ENCODE peak calls at places on chromosome 19, in four cellular contexts. R is A549, N is HepG2, A is SK-N-SH. O is an unnamed sample.

GRCh38 chr19:48815870-48816501 is 5.2 kb upstream of the BCAT2 start:
- DNase-seq in R (peak; percentile 71), N (peak; percentile 86), A (peak; percentile 36), O (no peak)

GRCh38 chr19:38227272-38228004 is 3.4 kb upstream of the DPF1 start:
- DNase-seq in R (no peak), N (no peak), A (no peak), O (no peak)

GRCh38 chr19:11088508-11089253 is 582 bp upstream of the LDLR start:
- DNase-seq in R (no peak), N (peak; percentile 81), A (no peak), O (no peak)

GRCh38 chr19:55642153-55643002 is 1.1 kb upstream of the ZNF581 start:
- DNase-seq in R (no peak), N (no peak), A (peak; percentile 47), O (no peak)

GRCh38 chr19:18397242-18398202 is at the start of gene LRRC25:
- DNase-seq in R (no peak), N (no peak), A (peak; percentile 63), O (no peak)

GRCh38 chr19:29978139-29978538 is 36.1 kb downstream of the URI1 start:
- DNase-seq in R (no peak), N (no peak), A (no peak), O (no peak)

GRCh38 chr19:48274173-48274572 is 4.3 kb downstream of the ZNF114 start:
- DNase-seq in R (no peak), N (no peak), A (no peak), O (no peak)

GRCh38 chr19:43422000-43422688 is 7.5 kb downstream of the TEX101 start:
- DNase-seq in R (no peak), N (no peak), A (no peak), O (no peak)

GRCh38 chr19:49528211-49528771 is 488 bp downstream of the RCN3 start:
- DNase-seq in R (no peak), N (no peak), A (no peak), O (no peak)

GRCh38 chr19:11196406-11197287 is 698 bp downstream of the KANK2 start:
- DNase-seq in R (peak; percentile 29), N (no peak), A (peak; percentile 85), O (no peak)

GRCh38 chr19:13035820-13036365 is 40.6 kb downstream of the NFIX start:
- DNase-seq in R (no peak), N (no peak), A (no peak), O (no peak)

GRCh38 chr19:512548-513365 is 5.5 kb downstream of the TPGS1 start:
- DNase-seq in R (no peak), N (no peak), A (no peak), O (no peak)

GRCh38 chr19:21463449-21464105 is 41.8 kb upstream of the ZNF429 start:
- DNase-seq in R (no peak), N (no peak), A (peak; percentile 87), O (no peak)

GRCh38 chr19:2488405-2488941 is 12.5 kb downstream of the GADD45B start:
- DNase-seq in R (no peak), N (no peak), A (no peak), O (no peak)

GRCh38 chr19:16917401-16917800 is 28.6 kb downstream of the F2RL3 start:
- DNase-seq in R (no peak), N (no peak), A (no peak), O (no peak)

GRCh38 chr19:7995756-7996155 is 9.7 kb downstream of the ELAVL1 start:
- DNase-seq in R (no peak), N (no peak), A (no peak), O (no peak)

GRCh38 chr19:19697589-19697988 is 28.9 kb downstream of the ZNF101 start:
- DNase-seq in R (no peak), N (no peak), A (no peak), O (no peak)

GRCh38 chr19:35419046-35419445 is 29.0 kb upstream of the FFAR2 start:
- DNase-seq in R (no peak), N (no peak), A (no peak), O (no peak)

GRCh38 chr19:51548213-51548651 is 16.8 kb upstream of the SIGLEC6 start:
- DNase-seq in R (no peak), N (no peak), A (no peak), O (no peak)

GRCh38 chr19:51131780-51132680 is 7.3 kb downstream of the SIGLEC9 start:
- DNase-seq in R (no peak), N (no peak), A (peak; percentile 34), O (no peak)

GRCh38 chr19:21593934-21594844 is 88.8 kb downstream of the ZNF429 start:
- DNase-seq in R (no peak), N (no peak), A (no peak), O (no peak)

GRCh38 chr19:29098863-29099481 is 114.0 kb downstream of the UQCRFS1 start:
- DNase-seq in R (peak; percentile 23), N (no peak), A (no peak), O (no peak)

GRCh38 chr19:6744381-6745288 is 5.2 kb downstream of the TRIP10 start:
- DNase-seq in R (peak; percentile 86), N (no peak), A (no peak), O (no peak)
- TF ChIP-seq MAX in R (peak; percentile 59), N (no peak), A (peak; percentile 22), O (no peak)

GRCh38 chr19:47020992-47021496 is 1.4 kb downstream of the NPAS1 start:
- DNase-seq in R (no peak), N (no peak), A (peak; percentile 65), O (no peak)

GRCh38 chr19:47021536-47022139 is 2.0 kb downstream of the NPAS1 start:
- DNase-seq in R (no peak), N (no peak), A (peak; percentile 69), O (no peak)

GRCh38 chr19:47018923-47019322 is 714 bp upstream of the NPAS1 start:
- DNase-seq in R (no peak), N (no peak), A (no peak), O (no peak)

GRCh38 chr19:47020132-47020805 is 632 bp downstream of the NPAS1 start:
- DNase-seq in R (no peak), N (no peak), A (peak; percentile 56), O (no peak)

DNA sequence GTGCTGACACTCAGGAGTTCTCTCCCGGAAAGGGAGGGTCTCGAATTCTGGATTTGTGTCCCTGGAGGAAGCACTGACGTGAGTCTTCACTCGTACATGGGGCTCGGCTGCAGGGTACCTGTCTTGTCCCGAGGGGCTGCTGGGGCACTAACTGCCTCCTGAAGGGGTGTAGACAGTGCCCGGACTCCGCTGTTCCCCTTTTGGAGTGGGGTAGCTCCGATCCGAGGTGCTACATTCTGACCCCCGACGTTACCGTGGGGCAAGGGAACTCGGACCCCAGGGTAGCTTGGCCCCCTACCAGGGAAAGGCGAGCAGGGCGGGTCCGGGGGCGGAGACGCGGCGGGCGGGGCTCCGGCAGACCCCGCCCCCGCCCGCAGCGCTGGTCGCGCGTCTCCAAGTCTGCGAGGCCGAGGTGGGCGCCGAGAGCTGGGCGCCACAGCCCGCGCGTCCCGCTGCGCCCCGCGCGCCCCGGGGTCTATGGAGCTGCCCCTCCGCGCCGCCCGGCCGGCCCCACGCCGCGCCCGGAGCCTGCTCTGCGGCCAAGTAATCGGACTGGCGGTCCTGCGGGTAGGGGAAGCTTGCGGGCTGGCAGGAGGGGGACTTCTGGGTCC is at the start of gene NPAS1:
- DNase-seq in R (no peak), N (no peak), A (peak; percentile 75), O (no peak)
- TF ChIP-seq PBX3 in R (no peak), N (no peak), A (no peak), O (no peak)

GRCh38 chr19:5987077-5987818 is 9.3 kb upstream of the RANBP3 start:
- DNase-seq in R (peak; percentile 66), N (peak; percentile 90), A (peak; percentile 79), O (peak; percentile 19)
- TF ChIP-seq MAX in R (no peak), N (peak; percentile 15), A (no peak), O (no peak)

DNA sequence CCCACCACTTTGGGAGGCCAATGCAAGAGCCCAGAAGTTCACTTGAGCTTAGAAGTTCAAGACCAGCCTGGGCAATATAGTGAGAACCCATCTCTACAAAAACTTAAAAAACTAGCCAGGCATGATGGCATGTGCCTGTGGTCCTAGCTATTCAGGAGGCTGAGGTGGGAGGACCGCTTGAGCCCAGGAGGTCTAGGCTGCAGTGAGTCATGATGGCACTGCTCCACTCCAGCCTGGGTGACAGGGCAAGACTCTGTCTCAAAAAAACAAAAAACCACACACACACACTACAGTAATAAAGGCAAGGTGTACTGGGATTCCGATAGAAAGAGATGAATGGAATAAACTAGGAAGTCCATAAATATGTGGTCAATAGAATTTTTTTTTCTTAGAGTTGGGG is 35.6 kb downstream of the CYP2F1 start:
- DNase-seq in R (no peak), N (no peak), A (no peak), O (no peak)
- TF ChIP-seq PBX3 in R (no peak), N (no peak), A (no peak), O (no peak)

DNA sequence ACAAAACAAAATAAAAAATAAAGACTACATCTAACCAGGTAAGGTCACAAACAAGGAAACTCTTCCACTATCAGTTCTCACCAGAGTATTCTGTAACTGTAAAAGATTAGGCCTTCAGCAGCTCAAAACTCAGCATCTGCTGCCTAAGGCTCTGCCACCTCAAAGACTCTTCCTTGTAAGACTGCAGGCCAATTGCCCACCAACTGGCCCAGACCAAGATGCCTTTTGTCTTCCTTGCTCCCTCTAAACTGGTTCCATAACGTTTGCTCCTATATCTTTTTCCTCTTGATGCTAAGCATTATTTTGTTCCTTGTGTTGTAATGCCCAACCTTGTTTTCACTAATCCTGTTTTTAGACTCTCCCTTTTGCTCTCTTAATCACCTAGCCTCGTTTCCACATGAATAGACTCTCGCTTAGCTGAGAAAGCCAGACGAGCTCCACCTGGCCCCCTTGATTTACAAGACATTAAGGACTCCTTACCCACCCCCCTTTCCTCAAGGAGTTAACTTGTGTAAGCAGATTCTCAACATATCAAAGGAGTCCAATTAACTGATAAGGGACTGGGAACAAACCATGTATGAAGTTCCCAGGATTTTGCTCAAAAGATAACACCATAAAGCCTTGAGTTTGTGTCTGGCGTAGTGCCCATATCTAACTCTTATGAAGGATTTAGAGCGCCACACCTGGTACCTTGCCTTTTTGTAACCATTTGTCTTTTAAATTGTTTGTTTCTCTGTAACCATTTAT is 1.5 kb downstream of the ZNF814 start:
- DNase-seq in R (no peak), N (no peak), A (no peak), O (no peak)
- TF ChIP-seq MAX in R (no peak), N (no peak), A (no peak), O (no peak)

DNA sequence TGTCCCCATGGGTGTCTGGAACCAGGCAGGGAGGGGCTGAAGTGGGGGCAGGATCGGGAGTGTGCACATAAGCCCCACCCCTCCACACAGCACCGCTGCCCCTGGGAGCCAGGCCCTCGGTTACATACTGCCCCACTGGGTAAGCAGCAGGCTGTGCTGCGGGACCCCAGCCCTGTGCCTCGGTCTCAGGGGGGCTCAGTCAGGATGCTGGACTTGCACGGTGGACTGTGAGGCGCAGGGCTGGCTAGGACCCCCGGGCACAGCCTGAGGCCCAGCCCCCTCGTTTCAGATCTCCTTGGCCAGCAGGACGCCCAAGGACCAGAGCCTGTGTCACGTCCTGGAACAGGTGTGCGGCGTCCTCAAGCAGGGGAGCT is 16.3 kb downstream of the MPND start:
- DNase-seq in R (no peak), N (no peak), A (no peak), O (no peak)
- TF ChIP-seq PBX3 in R (no peak), N (no peak), A (no peak), O (no peak)

O was measured in GM12878.